ENCODE peak calls at places on chromosomes 2 and 18, in seven cellular contexts. L is thoracic aorta; O is aorta; U is CD8-positive, alpha-beta memory T cell; M is PC-3; A is A549; W is stomach. K is an unnamed sample.

GRCh38 chr2:165562235-165562634 is 92.7 kb downstream of the CSRNP3 start:
- DNase-seq in L (no peak), O (no peak), U (no peak), M (no peak), A (no peak), W (no peak), K (peak; percentile 41)

GRCh38 chr2:181594322-181594721 is 62.6 kb downstream of the CERKL start:
- DNase-seq in L (no peak), O (no peak), U (no peak), M (no peak), A (no peak), W (no peak), K (no peak)

GRCh38 chr2:165414187-165414586 is 55.3 kb upstream of the CSRNP3 start:
- DNase-seq in L (no peak), O (no peak), U (no peak), M (peak; percentile 74), A (no peak), W (no peak), K (no peak)

GRCh38 chr2:169026056-169026455 is 5.1 kb downstream of the ABCB11 start:
- DNase-seq in L (no peak), O (no peak), U (no peak), M (no peak), A (no peak), W (no peak), K (no peak)

GRCh38 chr2:30503007-30503691 is 56.1 kb downstream of the LCLAT1 start:
- DNase-seq in L (no peak), O (no peak), U (no peak), M (no peak), A (no peak), W (no peak), K (peak; percentile 40)

GRCh38 chr18:51135361-51135760 is 62.1 kb downstream of the MEX3C start:
- DNase-seq in L (no peak), O (no peak), U (no peak), M (peak; percentile 38), A (peak; percentile 47), W (no peak), K (peak; percentile 35)

GRCh38 chr2:7867858-7868257 is 814.0 kb upstream of the ID2 start:
- DNase-seq in L (no peak), O (no peak), U (no peak), M (no peak), A (no peak), W (no peak), K (no peak)

GRCh38 chr2:206218792-206219509 is 55.5 kb upstream of the ZDBF2 start:
- DNase-seq in L (no peak), O (no peak), U (no peak), M (no peak), A (no peak), W (no peak), K (no peak)

GRCh38 chr2:63796376-63796775 is 45.3 kb upstream of the UGP2 start:
- DNase-seq in L (no peak), O (no peak), U (no peak), M (no peak), A (no peak), W (no peak), K (no peak)

GRCh38 chr2:14401838-14402237 is 230.7 kb upstream of the LRATD1 start:
- DNase-seq in L (no peak), O (no peak), U (no peak), M (peak; percentile 9), A (no peak), W (no peak), K (no peak)

GRCh38 chr2:140376686-140377085 is 1596.5 kb upstream of the NXPH2 start:
- DNase-seq in L (no peak), O (no peak), U (no peak), M (no peak), A (no peak), W (no peak), K (peak; percentile 13)

GRCh38 chr2:15662026-15662425 is 70.4 kb downstream of the DDX1 start:
- DNase-seq in L (no peak), O (no peak), U (no peak), M (no peak), A (no peak), W (no peak), K (no peak)

GRCh38 chr18:49015886-49016647 is 65.3 kb upstream of the SMAD7 start:
- DNase-seq in L (no peak), O (no peak), U (no peak), M (no peak), A (no peak), W (peak; percentile 15), K (no peak)

GRCh38 chr2:188902906-188903305 is 71.3 kb upstream of the COL3A1 start:
- DNase-seq in L (no peak), O (no peak), U (no peak), M (peak; percentile 25), A (peak; percentile 18), W (no peak), K (peak; percentile 56)

GRCh38 chr18:34595673-34596072 is 114.4 kb upstream of the DTNA start:
- DNase-seq in L (no peak), O (no peak), U (no peak), M (peak; percentile 8), A (peak; percentile 1), W (no peak), K (peak; percentile 61)

GRCh38 chr2:160703648-160704585 is 210.3 kb upstream of the RBMS1 start:
- DNase-seq in L (no peak), O (no peak), U (no peak), M (no peak), A (no peak), W (no peak), K (no peak)

GRCh38 chr2:40431600-40431955 is 20.3 kb downstream of the SLC8A1 start:
- DNase-seq in L (no peak), O (peak; percentile 77), U (no peak), M (peak; percentile 46), A (no peak), W (no peak), K (peak; percentile 70)

GRCh38 chr2:28692411-28692810 is 59.2 kb upstream of the PPP1CB start:
- DNase-seq in L (no peak), O (no peak), U (no peak), M (no peak), A (no peak), W (no peak), K (no peak)

GRCh38 chr2:223051580-223052375 is at the start of gene KCNE4:
- DNase-seq in L (no peak), O (no peak), U (no peak), M (peak; percentile 21), A (no peak), W (peak; percentile 56), K (peak; percentile 52)

GRCh38 chr2:39227628-39228412 is 15.9 kb downstream of the CDKL4 start:
- DNase-seq in L (no peak), O (peak; percentile 85), U (peak; percentile 70), M (peak; percentile 65), A (peak; percentile 79), W (peak; percentile 87), K (peak; percentile 58)

GRCh38 chr2:226115102-226115831 is 684.4 kb downstream of the IRS1 start:
- DNase-seq in L (no peak), O (no peak), U (no peak), M (peak; percentile 98), A (peak; percentile 92), W (no peak), K (peak; percentile 97)

GRCh38 chr2:232568161-232568560 is 17.7 kb downstream of the EIF4E2 start:
- DNase-seq in L (no peak), O (no peak), U (no peak), M (peak; percentile 83), A (peak; percentile 21), W (no peak), K (peak; percentile 86)

GRCh38 chr2:116952254-116952653 is 862.2 kb upstream of the DDX18 start:
- DNase-seq in L (no peak), O (no peak), U (no peak), M (peak; percentile 52), A (no peak), W (no peak), K (no peak)

DNA sequence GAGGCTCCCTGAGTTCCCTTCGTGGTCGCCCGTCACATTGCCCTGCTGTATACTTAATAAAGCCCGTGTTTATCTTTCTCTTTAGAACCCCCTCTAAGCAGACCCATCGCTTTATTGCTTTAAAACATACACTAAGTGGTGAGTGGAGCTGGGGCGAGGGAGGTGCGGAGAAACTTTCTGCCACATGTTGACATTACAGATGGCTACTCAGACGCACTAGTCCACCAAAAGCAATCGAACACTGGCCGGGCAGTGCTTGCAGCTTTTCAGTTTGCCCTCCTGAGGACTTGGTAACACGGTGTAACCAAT is 859 bp upstream of the COLEC12 start:
- DNase-seq in L (no peak), O (no peak), U (no peak), M (no peak), A (no peak), W (no peak), K (no peak)
- H3K4me1 ChIP-seq in L (no peaks in the 10 kb centered on the region), O (no peaks in the 10 kb centered on the region), U (no peaks in the 10 kb centered on the region), M (peaks cover 13% of the 10 kb centered on the region), A (peaks cover 8% of the 10 kb centered on the region), W (peaks cover 17% of the 10 kb centered on the region), K (peaks cover 6% of the 10 kb centered on the region)

GRCh38 chr2:55891671-55892071 is 31.9 kb downstream of the EFEMP1 start:
- DNase-seq in L (no peak), O (no peak), U (no peak), M (no peak), A (no peak), W (no peak), K (peak; percentile 66)

GRCh38 chr2:55896633-55897032 is 26.9 kb downstream of the EFEMP1 start:
- DNase-seq in L (no peak), O (no peak), U (no peak), M (no peak), A (no peak), W (no peak), K (no peak)

GRCh38 chr2:55898641-55899040 is 24.9 kb downstream of the EFEMP1 start:
- DNase-seq in L (no peak), O (no peak), U (no peak), M (no peak), A (no peak), W (no peak), K (no peak)

GRCh38 chr2:55899881-55900280 is 23.7 kb downstream of the EFEMP1 start:
- DNase-seq in L (no peak), O (no peak), U (no peak), M (no peak), A (no peak), W (no peak), K (peak; percentile 94)

DNA sequence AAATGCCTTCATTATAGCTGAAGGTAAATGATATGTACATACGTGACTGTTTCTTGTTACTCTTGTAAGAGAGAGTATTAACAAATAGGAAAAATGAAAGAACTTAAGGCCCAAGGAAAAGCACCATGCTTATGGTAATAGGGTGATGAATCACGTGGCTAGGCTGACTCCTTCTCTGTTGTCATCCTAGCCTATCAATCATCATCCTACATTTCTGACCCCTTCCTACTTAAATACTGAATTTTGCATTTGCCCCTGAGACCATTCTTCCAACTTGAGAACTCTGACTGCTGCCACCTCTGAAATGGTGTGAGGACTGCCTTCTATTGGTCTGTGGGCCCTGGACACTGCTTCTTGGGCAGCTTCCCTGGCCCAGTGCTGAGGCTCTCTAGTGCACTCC is 28.9 kb downstream of the EFEMP1 start:
- DNase-seq in L (no peak), O (no peak), U (no peak), M (no peak), A (no peak), W (no peak), K (no peak)
- H3K4me1 ChIP-seq in L (peaks cover 34% of the 10 kb centered on the region), O (peaks cover 11% of the 10 kb centered on the region), U (no peaks in the 10 kb centered on the region), M (no peaks in the 10 kb centered on the region), A (no peaks in the 10 kb centered on the region), W (peaks cover 4% of the 10 kb centered on the region), K (no peaks in the 10 kb centered on the region)

GRCh38 chr2:47076126-47076506 is 79.0 kb downstream of the STPG4 start:
- DNase-seq in L (no peak), O (no peak), U (no peak), M (no peak), A (no peak), W (no peak), K (no peak)
- H3K4me1 ChIP-seq in L (peaks cover 34% of the 10 kb centered on the region), O (peaks cover 2% of the 10 kb centered on the region), U (peaks cover 7% of the 10 kb centered on the region), M (peaks cover 50% of the 10 kb centered on the region), A (peaks cover 76% of the 10 kb centered on the region), W (peaks cover 57% of the 10 kb centered on the region), K (peaks cover 43% of the 10 kb centered on the region)

GRCh38 chr18:43465483-43465882 is 188.2 kb upstream of the SYT4 start:
- DNase-seq in L (no peak), O (no peak), U (no peak), M (no peak), A (no peak), W (no peak), K (no peak)
- H3K4me1 ChIP-seq in L (no peaks in the 10 kb centered on the region), O (no peaks in the 10 kb centered on the region), U (no peaks in the 10 kb centered on the region), M (no peaks in the 10 kb centered on the region), A (no peaks in the 10 kb centered on the region), W (no peaks in the 10 kb centered on the region), K (no peaks in the 10 kb centered on the region)

K was measured in fibroblast of lung.